ENCODE peak calls at places on chromosomes 2 and 18, in six cellular contexts. One of them, this sample, is unnamed.

GRCh38 chr2:3112131-3112530 is 265.5 kb downstream of the EIPR1 start:
- DNase-seq in fibroblast of lung: no peak
- DNase-seq in GM23248: no peak
- DNase-seq in K562: no peak
- DNase-seq in adipocyte: no peak
- DNase-seq in mammary epithelial cell: no peak
- DNase-seq in this sample: no peak

GRCh38 chr2:200788129-200788718 is 23.5 kb upstream of the BZW1 start:
- DNase-seq in adipocyte: peak
- DNase-seq in mammary epithelial cell: peak
- DNase-seq in K562: no peak
- DNase-seq in fibroblast of lung: peak
- DNase-seq in GM23248: peak
- DNase-seq in this sample: peak

GRCh38 chr18:62717059-62717849 is 1.9 kb downstream of the PHLPP1 start:
- DNase-seq in fibroblast of lung: peak
- DNase-seq in adipocyte: peak
- DNase-seq in GM23248: peak
- DNase-seq in K562: peak
- DNase-seq in mammary epithelial cell: peak
- DNase-seq in this sample: peak

GRCh38 chr18:79681484-79682387 is 2.1 kb downstream of the CTDP1 start:
- DNase-seq in K562: no peak
- DNase-seq in adipocyte: no peak
- DNase-seq in mammary epithelial cell: peak
- DNase-seq in GM23248: peak
- DNase-seq in fibroblast of lung: no peak
- DNase-seq in this sample: peak

GRCh38 chr18:4236940-4237686 is 218.0 kb downstream of the DLGAP1 start:
- DNase-seq in fibroblast of lung: no peak
- DNase-seq in mammary epithelial cell: no peak
- DNase-seq in adipocyte: no peak
- DNase-seq in K562: no peak
- DNase-seq in GM23248: no peak
- DNase-seq in this sample: no peak

GRCh38 chr2:6359964-6360363 is 505.7 kb downstream of the CMPK2 start:
- DNase-seq in fibroblast of lung: no peak
- DNase-seq in mammary epithelial cell: no peak
- DNase-seq in K562: no peak
- DNase-seq in GM23248: no peak
- DNase-seq in adipocyte: peak
- DNase-seq in this sample: no peak

GRCh38 chr2:105873281-105873680 is 128.6 kb downstream of the NCK2 start:
- DNase-seq in K562: no peak
- DNase-seq in GM23248: no peak
- DNase-seq in mammary epithelial cell: no peak
- DNase-seq in fibroblast of lung: no peak
- DNase-seq in adipocyte: no peak
- DNase-seq in this sample: no peak

GRCh38 chr2:52886556-52886955 is 881.0 kb upstream of the CHAC2 start:
- DNase-seq in GM23248: no peak
- DNase-seq in fibroblast of lung: no peak
- DNase-seq in K562: no peak
- DNase-seq in adipocyte: no peak
- DNase-seq in mammary epithelial cell: no peak
- DNase-seq in this sample: no peak

GRCh38 chr2:201642579-201643215 is 606 bp downstream of the TMEM237 start:
- DNase-seq in GM23248: peak
- DNase-seq in mammary epithelial cell: peak
- DNase-seq in K562: peak
- DNase-seq in fibroblast of lung: peak
- DNase-seq in adipocyte: peak
- DNase-seq in this sample: peak

GRCh38 chr18:58064406-58064998 is 20.5 kb downstream of the NEDD4L start:
- DNase-seq in fibroblast of lung: peak
- DNase-seq in K562: peak
- DNase-seq in mammary epithelial cell: no peak
- DNase-seq in GM23248: no peak
- DNase-seq in adipocyte: no peak
- DNase-seq in this sample: no peak

GRCh38 chr2:177906041-177906718 is 166.4 kb downstream of the PDE11A start:
- DNase-seq in adipocyte: peak
- DNase-seq in fibroblast of lung: peak
- DNase-seq in GM23248: peak
- DNase-seq in mammary epithelial cell: peak
- DNase-seq in K562: peak
- DNase-seq in this sample: peak

GRCh38 chr2:224405841-224406370 is 4.0 kb upstream of the FAM124B start:
- DNase-seq in K562: no peak
- DNase-seq in GM23248: peak
- DNase-seq in fibroblast of lung: no peak
- DNase-seq in adipocyte: no peak
- DNase-seq in mammary epithelial cell: no peak
- DNase-seq in this sample: no peak

GRCh38 chr2:84881581-84882414 is 914 bp upstream of the TRABD2A start:
- DNase-seq in GM23248: peak
- DNase-seq in adipocyte: peak
- DNase-seq in fibroblast of lung: peak
- DNase-seq in K562: peak
- DNase-seq in mammary epithelial cell: peak
- DNase-seq in this sample: peak

GRCh38 chr2:237616373-237617304 is 10.7 kb upstream of the LRRFIP1 start:
- DNase-seq in K562: no peak
- DNase-seq in adipocyte: peak
- DNase-seq in fibroblast of lung: peak
- DNase-seq in mammary epithelial cell: peak
- DNase-seq in GM23248: peak
- DNase-seq in this sample: peak

GRCh38 chr2:23414106-23414505 is 29.1 kb downstream of the KLHL29 start:
- DNase-seq in mammary epithelial cell: no peak
- DNase-seq in fibroblast of lung: no peak
- DNase-seq in GM23248: no peak
- DNase-seq in adipocyte: no peak
- DNase-seq in K562: no peak
- DNase-seq in this sample: no peak

GRCh38 chr2:79860233-79861058 is 347.6 kb downstream of the CTNNA2 start:
- DNase-seq in K562: peak
- DNase-seq in adipocyte: peak
- DNase-seq in mammary epithelial cell: no peak
- DNase-seq in fibroblast of lung: peak
- DNase-seq in GM23248: peak
- DNase-seq in this sample: peak

GRCh38 chr2:48529189-48529588 is 765 bp upstream of the STON1 start:
- DNase-seq in mammary epithelial cell: no peak
- DNase-seq in K562: peak
- DNase-seq in GM23248: peak
- DNase-seq in fibroblast of lung: no peak
- DNase-seq in adipocyte: no peak
- DNase-seq in this sample: no peak

GRCh38 chr2:216554286-216554685 is 55.6 kb downstream of the RPL37A start:
- DNase-seq in adipocyte: no peak
- DNase-seq in fibroblast of lung: no peak
- DNase-seq in mammary epithelial cell: no peak
- DNase-seq in K562: no peak
- DNase-seq in GM23248: no peak
- DNase-seq in this sample: no peak

GRCh38 chr2:216555274-216555673 is 56.6 kb downstream of the RPL37A start:
- DNase-seq in GM23248: peak
- DNase-seq in K562: no peak
- DNase-seq in fibroblast of lung: peak
- DNase-seq in mammary epithelial cell: peak
- DNase-seq in adipocyte: peak
- DNase-seq in this sample: peak

GRCh38 chr2:216553093-216553478 is 54.4 kb downstream of the RPL37A start:
- DNase-seq in mammary epithelial cell: peak
- DNase-seq in K562: no peak
- DNase-seq in fibroblast of lung: peak
- DNase-seq in adipocyte: peak
- DNase-seq in GM23248: peak
- DNase-seq in this sample: peak

GRCh38 chr2:216554755-216555154 is 56.1 kb downstream of the RPL37A start:
- DNase-seq in GM23248: no peak
- DNase-seq in mammary epithelial cell: peak
- DNase-seq in adipocyte: no peak
- DNase-seq in K562: no peak
- DNase-seq in fibroblast of lung: no peak
- DNase-seq in this sample: peak

DNA sequence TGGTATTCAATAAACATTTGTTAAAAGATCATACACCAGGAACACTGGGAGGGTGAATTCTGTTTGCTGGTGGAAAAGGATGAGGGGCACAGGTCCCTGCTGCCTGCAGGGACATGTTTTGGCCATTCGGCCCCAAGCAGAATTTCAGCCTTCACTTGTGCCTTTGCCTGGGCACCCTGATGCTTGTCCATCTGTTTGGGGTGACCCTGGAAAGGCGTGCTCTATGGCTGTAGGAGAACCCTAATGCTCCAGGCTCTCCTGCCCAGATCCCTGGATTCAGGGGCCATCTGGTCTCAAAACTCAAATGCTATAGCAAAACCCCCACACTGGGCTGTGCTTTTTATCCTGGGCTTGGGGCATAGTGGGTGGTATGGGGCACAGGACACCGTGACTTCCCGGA is 55.2 kb downstream of the RPL37A start:
- DNase-seq in fibroblast of lung: no peak
- DNase-seq in adipocyte: no peak
- DNase-seq in K562: no peak
- DNase-seq in GM23248: no peak
- DNase-seq in mammary epithelial cell: no peak
- DNase-seq in this sample: no peak
- H3K9ac ChIP-seq in fibroblast of lung: no peak
- H3K9ac ChIP-seq in adipocyte: no peak
- H3K9ac ChIP-seq in K562: no peak
- H3K9ac ChIP-seq in GM23248: no peak
- H3K9ac ChIP-seq in mammary epithelial cell: no peak
- H3K9ac ChIP-seq in this sample: no peak

GRCh38 chr2:187541086-187542085 is 12.8 kb downstream of the TFPI start:
- DNase-seq in K562: no peak
- DNase-seq in mammary epithelial cell: no peak
- DNase-seq in fibroblast of lung: peak
- DNase-seq in GM23248: peak
- DNase-seq in adipocyte: peak
- DNase-seq in this sample: peak
- H3K9ac ChIP-seq in K562: no peak
- H3K9ac ChIP-seq in mammary epithelial cell: no peak
- H3K9ac ChIP-seq in fibroblast of lung: peak
- H3K9ac ChIP-seq in GM23248: peak
- H3K9ac ChIP-seq in adipocyte: peak
- H3K9ac ChIP-seq in this sample: peak

DNA sequence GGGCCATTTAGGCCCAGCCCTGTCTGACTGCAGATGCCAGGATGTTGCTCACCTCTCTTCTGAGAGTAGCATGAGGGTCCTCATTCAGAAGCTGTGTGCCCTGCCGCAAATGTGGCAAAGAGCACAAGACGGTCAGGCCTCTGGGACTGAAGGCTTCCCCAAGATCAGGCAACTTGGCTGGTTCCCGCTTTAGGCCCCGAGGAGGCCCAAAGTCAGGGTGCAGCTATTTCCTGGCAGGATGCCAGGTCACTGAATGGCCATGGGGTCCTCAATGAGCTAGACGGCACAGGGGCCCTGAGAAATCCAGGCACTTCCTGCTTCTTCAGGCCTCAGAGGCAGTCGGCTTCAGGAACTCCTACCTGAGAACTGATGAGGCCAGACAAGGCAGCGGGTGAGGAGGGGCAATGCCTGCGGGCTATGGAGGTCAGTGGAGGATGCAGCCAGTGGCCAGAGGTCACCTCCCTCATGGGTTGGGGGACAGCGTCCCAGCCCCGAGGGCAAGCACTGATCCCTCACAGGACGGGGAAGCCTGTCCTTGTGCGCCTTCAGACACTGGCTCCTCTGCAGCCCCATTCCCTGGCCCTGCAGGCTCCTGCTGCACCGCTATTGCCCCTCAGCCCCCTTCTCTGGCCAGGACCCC is 44.9 kb downstream of the LMAN2L start:
- DNase-seq in fibroblast of lung: no peak
- DNase-seq in mammary epithelial cell: no peak
- DNase-seq in K562: no peak
- DNase-seq in adipocyte: no peak
- DNase-seq in GM23248: no peak
- DNase-seq in this sample: no peak
- H3K9ac ChIP-seq in fibroblast of lung: no peak
- H3K9ac ChIP-seq in mammary epithelial cell: no peak
- H3K9ac ChIP-seq in K562: no peak
- H3K9ac ChIP-seq in adipocyte: no peak
- H3K9ac ChIP-seq in GM23248: no peak
- H3K9ac ChIP-seq in this sample: no peak

GRCh38 chr2:45168731-45169338 is 159.6 kb upstream of the SIX2 start:
- DNase-seq in adipocyte: peak
- DNase-seq in fibroblast of lung: no peak
- DNase-seq in GM23248: peak
- DNase-seq in mammary epithelial cell: no peak
- DNase-seq in K562: no peak
- DNase-seq in this sample: peak

GRCh38 chr2:45170976-45171514 is 161.8 kb upstream of the SIX2 start:
- DNase-seq in GM23248: no peak
- DNase-seq in K562: no peak
- DNase-seq in mammary epithelial cell: no peak
- DNase-seq in fibroblast of lung: no peak
- DNase-seq in adipocyte: peak
- DNase-seq in this sample: peak

GRCh38 chr2:45167885-45168284 is 158.6 kb upstream of the SIX2 start:
- DNase-seq in GM23248: no peak
- DNase-seq in K562: no peak
- DNase-seq in mammary epithelial cell: no peak
- DNase-seq in adipocyte: no peak
- DNase-seq in fibroblast of lung: no peak
- DNase-seq in this sample: no peak

GRCh38 chr2:45169339-45170190 is 160.3 kb upstream of the SIX2 start:
- DNase-seq in fibroblast of lung: no peak
- DNase-seq in mammary epithelial cell: no peak
- DNase-seq in GM23248: peak
- DNase-seq in adipocyte: peak
- DNase-seq in K562: no peak
- DNase-seq in this sample: peak

DNA sequence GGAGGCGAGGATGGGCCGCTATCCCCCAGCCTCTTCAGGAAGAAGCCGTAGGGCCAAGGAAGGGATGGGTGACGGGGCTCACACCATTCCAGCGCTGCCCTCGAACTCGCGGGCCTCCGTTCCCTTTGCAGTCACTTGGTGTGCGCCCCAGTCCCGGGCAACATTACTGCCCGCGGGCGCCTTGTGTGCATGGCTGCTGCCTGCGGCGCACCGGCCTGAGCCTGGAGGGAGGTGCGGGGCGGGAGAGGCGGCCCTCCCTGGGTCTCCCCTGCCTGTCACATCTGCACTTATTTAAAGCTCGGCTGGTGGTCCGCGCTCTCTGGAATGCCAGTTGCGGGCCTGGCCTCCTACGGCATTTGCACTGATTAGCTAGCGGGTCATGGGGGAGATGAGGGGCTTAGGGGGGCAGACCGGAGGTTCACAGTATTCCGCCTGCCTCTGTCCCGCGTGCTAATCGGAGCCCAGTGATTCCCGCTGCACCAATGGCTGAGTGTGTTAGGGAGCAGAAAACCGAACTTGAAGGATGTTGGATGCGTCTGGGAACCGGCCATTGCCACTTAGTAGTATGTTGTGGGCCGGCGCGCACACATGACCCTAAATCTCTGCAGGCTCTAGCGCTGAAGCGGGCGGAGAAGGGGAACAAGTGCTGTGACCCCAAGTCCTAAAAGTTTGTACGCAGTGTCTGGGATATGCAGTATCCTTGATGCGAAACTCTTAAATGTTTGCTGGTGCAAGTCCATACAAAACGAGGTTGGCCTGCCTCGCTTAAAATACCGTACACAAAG is 161.1 kb upstream of the SIX2 start:
- DNase-seq in fibroblast of lung: no peak
- DNase-seq in GM23248: no peak
- DNase-seq in K562: no peak
- DNase-seq in mammary epithelial cell: no peak
- DNase-seq in adipocyte: no peak
- DNase-seq in this sample: no peak
- H3K9ac ChIP-seq in fibroblast of lung: no peak
- H3K9ac ChIP-seq in GM23248: peak
- H3K9ac ChIP-seq in K562: no peak
- H3K9ac ChIP-seq in mammary epithelial cell: no peak
- H3K9ac ChIP-seq in adipocyte: peak
- H3K9ac ChIP-seq in this sample: peak

This sample was measured in PC-3.